ENCODE peak calls at places on chromosomes 7 and 10, in nine cellular contexts. R, D, H, O, G, L, F, Y and E are unnamed samples.

GRCh38 chr7:157685430-157686284 is 348.9 kb downstream of the DNAJB6 start:
- DNase-seq in R (no peak), D (no peak), H (no peak), O (no peak), G (no peak), L (no peak), F (no peak), Y (no peak), E (peak)

GRCh38 chr10:28810062-28810870 is 132.9 kb downstream of the BAMBI start:
- DNase-seq in R (no peak), D (no peak), H (no peak), O (peak), G (no peak), L (no peak), F (peak), Y (no peak), E (no peak)

GRCh38 chr7:120123528-120123927 is 149.4 kb upstream of the KCND2 start:
- DNase-seq in R (no peak), D (no peak), H (no peak), O (no peak), G (no peak), L (no peak), F (no peak), Y (no peak), E (no peak)

GRCh38 chr10:122207596-122207995 is 63.5 kb upstream of the BTBD16 start:
- DNase-seq in R (no peak), D (no peak), H (peak), O (no peak), G (no peak), L (no peak), F (no peak), Y (no peak), E (no peak)

GRCh38 chr7:28078036-28078901 is 102.3 kb downstream of the JAZF1 start:
- DNase-seq in R (no peak), D (peak), H (no peak), O (peak), G (peak), L (no peak), F (peak), Y (peak), E (peak)

GRCh38 chr7:144884913-144885312 is 49.1 kb upstream of the TPK1 start:
- DNase-seq in R (no peak), D (no peak), H (no peak), O (no peak), G (no peak), L (no peak), F (no peak), Y (no peak), E (no peak)

GRCh38 chr7:18117482-18117881 is 89.8 kb upstream of the PRPS1L1 start:
- DNase-seq in R (no peak), D (no peak), H (no peak), O (no peak), G (no peak), L (no peak), F (no peak), Y (no peak), E (no peak)

GRCh38 chr7:42292991-42293521 is 56.0 kb upstream of the GLI3 start:
- DNase-seq in R (no peak), D (no peak), H (no peak), O (no peak), G (no peak), L (no peak), F (no peak), Y (no peak), E (no peak)

GRCh38 chr10:49761201-49761788 is 828 bp downstream of the OGDHL start:
- DNase-seq in R (no peak), D (no peak), H (no peak), O (peak), G (no peak), L (no peak), F (peak), Y (no peak), E (no peak)

GRCh38 chr7:30511973-30512662 is 7.5 kb upstream of the GGCT start:
- DNase-seq in R (no peak), D (no peak), H (no peak), O (no peak), G (no peak), L (no peak), F (no peak), Y (no peak), E (no peak)

GRCh38 chr7:36040679-36041078 is 112.4 kb upstream of the EEPD1 start:
- DNase-seq in R (no peak), D (no peak), H (no peak), O (no peak), G (no peak), L (no peak), F (no peak), Y (no peak), E (no peak)

GRCh38 chr10:60140681-60141632 is 234.6 kb upstream of the CCDC6 start:
- DNase-seq in R (no peak), D (no peak), H (no peak), O (peak), G (no peak), L (no peak), F (peak), Y (peak), E (no peak)

GRCh38 chr7:139542308-139543151 is 19.0 kb downstream of the CLEC2L start:
- DNase-seq in R (no peak), D (no peak), H (no peak), O (peak), G (no peak), L (no peak), F (peak), Y (no peak), E (peak)

GRCh38 chr7:68148440-68148839 is 1151.8 kb downstream of the TYW1 start:
- DNase-seq in R (no peak), D (no peak), H (no peak), O (no peak), G (no peak), L (no peak), F (no peak), Y (no peak), E (no peak)

GRCh38 chr7:103540986-103541385 is 95.0 kb upstream of the SLC26A5 start:
- DNase-seq in R (no peak), D (no peak), H (no peak), O (no peak), G (no peak), L (no peak), F (no peak), Y (no peak), E (peak)

GRCh38 chr7:81161459-81162075 is 242.7 kb upstream of the SEMA3C start:
- DNase-seq in R (no peak), D (peak), H (peak), O (peak), G (peak), L (no peak), F (no peak), Y (peak), E (no peak)

GRCh38 chr7:128037880-128038619 is 6.8 kb upstream of the LRRC4 start:
- DNase-seq in R (no peak), D (no peak), H (no peak), O (no peak), G (no peak), L (no peak), F (no peak), Y (no peak), E (no peak)

GRCh38 chr7:111030358-111030735 is 60.6 kb upstream of the LRRN3 start:
- DNase-seq in R (no peak), D (no peak), H (no peak), O (no peak), G (no peak), L (no peak), F (no peak), Y (no peak), E (no peak)

GRCh38 chr10:13770760-13771493 is 184.2 kb downstream of the PRPF18 start:
- DNase-seq in R (no peak), D (no peak), H (no peak), O (no peak), G (no peak), L (no peak), F (no peak), Y (no peak), E (no peak)

GRCh38 chr10:42242135-42242805 is 396.1 kb downstream of the ZNF33B start:
- DNase-seq in R (no peak), D (no peak), H (no peak), O (peak), G (no peak), L (no peak), F (no peak), Y (no peak), E (peak)

GRCh38 chr10:21403256-21404015 is 122.0 kb downstream of the SKIDA1 start:
- DNase-seq in R (no peak), D (no peak), H (no peak), O (no peak), G (no peak), L (no peak), F (no peak), Y (no peak), E (no peak)
- TF ChIP-seq REST in R (no peak), D (no peak), H (no peak), O (no peak), G (no peak), L (no peak), F (no peak), Y (no peak), E (no peak)

GRCh38 chr7:26653966-26654365 is 210.4 kb downstream of the SKAP2 start:
- DNase-seq in R (no peak), D (no peak), H (no peak), O (no peak), G (no peak), L (no peak), F (no peak), Y (no peak), E (no peak)
- TF ChIP-seq REST in R (no peak), D (no peak), H (no peak), O (no peak), G (no peak), L (no peak), F (no peak), Y (no peak), E (no peak)

DNA sequence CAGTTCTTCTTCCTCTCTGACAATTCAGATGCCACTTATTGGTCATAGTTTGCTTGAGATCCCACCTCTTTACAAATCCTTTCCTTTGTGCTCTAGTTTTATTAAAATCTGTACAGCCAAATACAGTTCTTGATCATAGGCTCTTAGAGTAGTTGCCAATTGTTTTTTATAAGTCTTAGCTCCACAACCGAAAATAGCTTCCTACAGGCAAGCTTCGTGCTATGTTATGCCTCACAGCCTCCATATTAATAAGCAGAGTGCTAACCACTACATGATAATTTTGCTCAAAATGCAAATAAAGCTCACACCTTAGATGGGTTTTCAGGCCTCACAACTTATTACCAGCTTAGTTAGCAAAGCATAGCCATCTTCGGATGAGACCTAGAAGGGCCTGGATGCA is 688.9 kb downstream of the MAGI2 start:
- DNase-seq in R (no peak), D (no peak), H (no peak), O (no peak), G (no peak), L (no peak), F (no peak), Y (no peak), E (no peak)
- TF ChIP-seq REST in R (no peak), D (no peak), H (no peak), O (no peak), G (no peak), L (no peak), F (no peak), Y (no peak), E (no peak)

DNA sequence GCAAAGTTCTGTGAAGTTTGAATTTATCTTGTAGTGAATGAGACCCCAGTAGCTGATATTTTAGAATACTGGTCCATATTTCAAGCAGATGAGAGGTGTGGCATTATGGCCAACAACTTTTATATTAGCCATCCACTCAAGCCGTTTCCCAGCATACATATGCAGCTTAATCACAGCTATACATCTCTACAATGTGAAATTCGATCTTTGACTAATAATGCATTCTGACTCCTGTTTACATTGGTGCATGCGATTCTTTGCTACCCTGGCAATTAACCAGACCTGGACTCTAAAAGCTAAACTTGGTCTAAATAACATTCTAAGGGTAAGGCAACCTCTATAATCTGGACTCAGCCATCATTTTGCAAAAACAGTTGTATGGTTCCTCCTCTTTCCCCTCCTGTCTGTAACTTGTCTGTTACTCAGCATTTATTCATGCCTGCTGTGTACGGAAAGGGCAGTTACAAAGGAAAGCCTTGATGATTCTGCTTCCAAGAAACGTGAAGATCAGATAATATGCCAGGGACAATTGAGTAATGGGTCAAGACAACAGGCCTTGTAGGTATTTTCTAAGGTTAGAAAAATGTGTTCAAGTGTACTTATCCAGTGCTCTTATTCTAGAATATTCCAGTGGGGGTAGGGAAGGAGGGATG is 50.6 kb downstream of the PNLIPRP2 start:
- DNase-seq in R (no peak), D (no peak), H (no peak), O (no peak), G (no peak), L (no peak), F (no peak), Y (no peak), E (no peak)
- TF ChIP-seq REST in R (no peak), D (no peak), H (no peak), O (no peak), G (no peak), L (no peak), F (no peak), Y (no peak), E (no peak)

GRCh38 chr7:94251-94801 is 98.0 kb upstream of the FAM20C start:
- DNase-seq in R (no peak), D (no peak), H (no peak), O (no peak), G (no peak), L (no peak), F (no peak), Y (no peak), E (no peak)

GRCh38 chr7:97442-97841 is 94.9 kb upstream of the FAM20C start:
- DNase-seq in R (no peak), D (no peak), H (no peak), O (no peak), G (no peak), L (no peak), F (no peak), Y (no peak), E (no peak)

GRCh38 chr7:96861-97260 is 95.5 kb upstream of the FAM20C start:
- DNase-seq in R (no peak), D (no peak), H (no peak), O (no peak), G (no peak), L (no peak), F (peak), Y (no peak), E (no peak)

GRCh38 chr7:95863-96260 is 96.5 kb upstream of the FAM20C start:
- DNase-seq in R (no peak), D (no peak), H (no peak), O (no peak), G (no peak), L (no peak), F (no peak), Y (no peak), E (no peak)

GRCh38 chr7:95180-95862 is 97.0 kb upstream of the FAM20C start:
- DNase-seq in R (no peak), D (no peak), H (no peak), O (no peak), G (no peak), L (no peak), F (no peak), Y (no peak), E (no peak)
- TF ChIP-seq REST in R (no peak), D (no peak), H (no peak), O (no peak), G (no peak), L (no peak), F (no peak), Y (no peak), E (no peak)

GRCh38 chr10:73841526-73842285 is 30.3 kb upstream of the NDST2 start:
- DNase-seq in R (no peak), D (no peak), H (no peak), O (no peak), G (no peak), L (no peak), F (no peak), Y (no peak), E (no peak)
- TF ChIP-seq REST in R (no peak), D (no peak), H (no peak), O (no peak), G (no peak), L (no peak), F (no peak), Y (no peak), E (no peak)

DNA sequence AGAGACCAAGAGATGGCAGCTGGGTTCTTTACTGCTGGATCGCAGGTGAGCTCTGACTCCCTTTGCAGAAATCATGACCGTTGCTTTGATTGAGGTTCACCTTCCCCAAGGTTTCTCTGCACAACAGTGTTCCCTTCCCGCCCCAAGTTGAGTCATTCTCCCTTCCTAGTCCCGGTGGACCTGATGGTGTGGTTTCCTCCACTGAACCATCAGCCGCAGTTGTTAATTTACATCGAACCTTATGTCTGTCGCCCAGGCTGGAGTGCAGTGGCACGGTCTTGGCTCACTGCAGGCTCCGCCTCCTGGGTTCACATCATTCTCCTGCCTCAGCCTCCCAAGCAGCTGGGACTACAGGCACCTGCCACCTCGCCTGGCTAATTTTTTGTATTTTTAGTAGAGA is 5.8 kb downstream of the ZSCAN25 start:
- DNase-seq in R (no peak), D (no peak), H (no peak), O (no peak), G (no peak), L (no peak), F (no peak), Y (no peak), E (no peak)
- TF ChIP-seq REST in R (no peak), D (no peak), H (no peak), O (no peak), G (no peak), L (no peak), F (no peak), Y (no peak), E (no peak)